ENCODE peak calls at places on chromosomes 3 and 15, in seven cellular contexts. I, M, J, P, O, Q and N are unnamed samples.

GRCh38 chr3:16864610-16865313 is 20.0 kb upstream of the PLCL2 start:
- DNase-seq in I (no peak), M (no peak), J (peak; percentile 88), P (peak; percentile 75), O (no peak), Q (peak; percentile 89), N (no peak)

GRCh38 chr3:152258448-152259302 is 10.1 kb upstream of the MBNL1 start:
- DNase-seq in I (peak; percentile 30), M (peak; percentile 27), J (peak; percentile 88), P (peak; percentile 98), O (no peak), Q (peak; percentile 97), N (no peak)

GRCh38 chr15:38758001-38758400 is 193.4 kb upstream of the RASGRP1 start:
- DNase-seq in I (no peak), M (no peak), J (peak; percentile 87), P (peak; percentile 81), O (no peak), Q (peak; percentile 48), N (no peak)

GRCh38 chr15:88546248-88547129 is at the start of gene DET1:
- DNase-seq in I (peak; percentile 95), M (peak; percentile 97), J (peak; percentile 95), P (peak; percentile 96), O (peak; percentile 93), Q (peak; percentile 93), N (peak; percentile 98)

GRCh38 chr15:92869977-92870644 is 30.0 kb upstream of the CHD2 start:
- DNase-seq in I (no peak), M (no peak), J (no peak), P (peak; percentile 38), O (no peak), Q (peak; percentile 42), N (no peak)

GRCh38 chr15:101011582-101011981 is 92.4 kb downstream of the LRRK1 start:
- DNase-seq in I (no peak), M (no peak), J (peak; percentile 31), P (peak; percentile 19), O (peak; percentile 41), Q (no peak), N (no peak)

GRCh38 chr15:62809106-62809967 is 233.2 kb upstream of the TPM1 start:
- DNase-seq in I (no peak), M (no peak), J (no peak), P (peak; percentile 70), O (peak; percentile 18), Q (no peak), N (no peak)

GRCh38 chr3:159593927-159594605 is 394.6 kb upstream of the IL12A start:
- DNase-seq in I (no peak), M (no peak), J (peak; percentile 89), P (no peak), O (peak; percentile 23), Q (no peak), N (no peak)

GRCh38 chr3:189282189-189282588 is 110.4 kb downstream of the TPRG1 start:
- DNase-seq in I (no peak), M (no peak), J (no peak), P (no peak), O (no peak), Q (no peak), N (no peak)

GRCh38 chr3:149512073-149512782 is 37.7 kb downstream of the TM4SF4 start:
- DNase-seq in I (peak; percentile 58), M (peak; percentile 41), J (peak; percentile 77), P (peak; percentile 52), O (peak; percentile 85), Q (peak; percentile 84), N (no peak)

GRCh38 chr3:11680509-11680908 is 36.8 kb upstream of the VGLL4 start:
- DNase-seq in I (no peak), M (no peak), J (no peak), P (no peak), O (no peak), Q (no peak), N (no peak)

GRCh38 chr15:26773485-26773877 is 615 bp upstream of the GABRB3 start:
- DNase-seq in I (no peak), M (no peak), J (no peak), P (no peak), O (peak; percentile 52), Q (no peak), N (no peak)

GRCh38 chr15:69973102-69973714 is 124.5 kb downstream of the TLE3 start:
- DNase-seq in I (no peak), M (no peak), J (no peak), P (peak; percentile 52), O (peak; percentile 54), Q (peak; percentile 85), N (no peak)

GRCh38 chr15:71323604-71324003 is 208.3 kb downstream of the THSD4 start:
- DNase-seq in I (no peak), M (no peak), J (no peak), P (no peak), O (no peak), Q (no peak), N (no peak)

GRCh38 chr3:197154-197855 is 742 bp downstream of the CHL1 start:
- DNase-seq in I (no peak), M (peak; percentile 25), J (no peak), P (no peak), O (peak; percentile 62), Q (no peak), N (no peak)

GRCh38 chr15:88288661-88289060 is 32.1 kb upstream of the NTRK3 start:
- DNase-seq in I (no peak), M (no peak), J (no peak), P (no peak), O (no peak), Q (no peak), N (no peak)

GRCh38 chr15:77019476-77020331 is 24.8 kb downstream of the PSTPIP1 start:
- DNase-seq in I (no peak), M (no peak), J (no peak), P (peak; percentile 46), O (no peak), Q (no peak), N (no peak)

GRCh38 chr15:31300208-31300661 is 26.4 kb upstream of the KLF13 start:
- DNase-seq in I (no peak), M (no peak), J (no peak), P (no peak), O (no peak), Q (no peak), N (peak; percentile 53)

GRCh38 chr3:150324825-150325224 is 83.3 kb upstream of the TSC22D2 start:
- DNase-seq in I (no peak), M (no peak), J (no peak), P (peak; percentile 31), O (no peak), Q (no peak), N (no peak)

DNA sequence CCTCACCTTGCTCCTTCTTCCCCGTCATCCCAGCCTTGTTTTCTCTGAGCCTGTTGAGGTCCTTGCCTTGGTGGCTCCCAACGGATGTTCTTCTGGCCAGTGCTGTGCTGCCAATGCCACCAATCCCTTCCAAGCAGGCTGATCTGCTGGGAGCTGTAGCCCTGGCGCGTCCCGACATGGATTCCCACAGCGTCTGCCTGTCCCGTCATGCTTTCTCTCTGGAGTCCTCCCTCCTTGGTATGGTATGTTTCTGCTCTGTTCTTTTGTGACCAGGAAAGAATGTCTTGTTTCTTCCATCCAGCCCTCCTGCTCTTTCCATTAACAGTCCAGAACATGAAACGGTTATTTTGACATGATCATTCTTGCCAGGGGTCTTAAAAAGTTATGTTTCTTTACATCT is 10.0 kb downstream of the LIMD1 start:
- DNase-seq in I (no peak), M (no peak), J (no peak), P (no peak), O (no peak), Q (no peak), N (no peak)
- H3K4me1 ChIP-seq in I (peaks cover 4% of the 10 kb centered on the region), M (peaks cover 4% of the 10 kb centered on the region), J (peaks cover 8% of the 10 kb centered on the region), P (peaks cover 25% of the 10 kb centered on the region), O (no peaks in the 10 kb centered on the region), Q (peaks cover 40% of the 10 kb centered on the region), N (peaks cover 90% of the 10 kb centered on the region)

DNA sequence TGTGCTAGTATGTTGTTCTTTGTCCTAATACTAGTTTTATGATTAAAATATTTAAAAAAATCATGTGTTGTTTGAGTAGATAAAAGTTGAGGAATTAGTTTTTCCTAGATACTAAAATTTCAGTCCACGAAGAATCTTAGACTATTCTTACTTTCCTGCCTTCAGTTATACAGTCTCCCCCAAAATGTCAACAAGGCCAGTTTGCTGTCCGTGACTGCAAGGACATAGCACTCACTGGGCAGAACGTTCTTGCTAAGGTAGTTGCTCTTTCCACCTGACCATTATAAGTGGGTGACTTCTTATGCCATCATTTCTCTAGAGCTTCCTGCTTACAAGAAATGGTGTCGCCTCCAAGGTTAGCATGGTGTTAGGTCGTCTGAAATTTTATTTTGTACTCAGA is 32.8 kb downstream of the KAT2B start:
- DNase-seq in I (no peak), M (no peak), J (no peak), P (no peak), O (no peak), Q (no peak), N (no peak)
- H3K4me1 ChIP-seq in I (no peaks in the 10 kb centered on the region), M (no peaks in the 10 kb centered on the region), J (no peaks in the 10 kb centered on the region), P (no peaks in the 10 kb centered on the region), O (peaks cover 59% of the 10 kb centered on the region), Q (peaks cover 15% of the 10 kb centered on the region), N (peaks cover 22% of the 10 kb centered on the region)

GRCh38 chr3:126285369-126285768 is 71.8 kb downstream of the KLF15 start:
- DNase-seq in I (no peak), M (no peak), J (no peak), P (no peak), O (no peak), Q (no peak), N (peak; percentile 53)

GRCh38 chr3:126287536-126288181 is 69.5 kb downstream of the KLF15 start:
- DNase-seq in I (peak; percentile 64), M (no peak), J (peak; percentile 46), P (peak; percentile 59), O (peak; percentile 89), Q (no peak), N (peak; percentile 92)

GRCh38 chr3:126290325-126290724 is 66.9 kb downstream of the KLF15 start:
- DNase-seq in I (no peak), M (no peak), J (no peak), P (no peak), O (no peak), Q (no peak), N (no peak)

GRCh38 chr3:126287171-126287535 is 70.1 kb downstream of the KLF15 start:
- DNase-seq in I (no peak), M (no peak), J (no peak), P (no peak), O (no peak), Q (no peak), N (no peak)

GRCh38 chr3:126288314-126288713 is 68.9 kb downstream of the KLF15 start:
- DNase-seq in I (no peak), M (no peak), J (no peak), P (no peak), O (peak; percentile 70), Q (no peak), N (peak; percentile 89)
- H3K4me1 ChIP-seq in I (no peaks in the 10 kb centered on the region), M (no peaks in the 10 kb centered on the region), J (peaks cover 26% of the 10 kb centered on the region), P (peaks cover 7% of the 10 kb centered on the region), O (peaks cover 33% of the 10 kb centered on the region), Q (no peaks in the 10 kb centered on the region), N (peaks cover 11% of the 10 kb centered on the region)

GRCh38 chr3:181770296-181770695 is 58.6 kb downstream of the SOX2 start:
- DNase-seq in I (no peak), M (no peak), J (no peak), P (no peak), O (no peak), Q (no peak), N (no peak)

GRCh38 chr3:181761906-181762305 is 50.2 kb downstream of the SOX2 start:
- DNase-seq in I (no peak), M (no peak), J (no peak), P (no peak), O (no peak), Q (no peak), N (no peak)

DNA sequence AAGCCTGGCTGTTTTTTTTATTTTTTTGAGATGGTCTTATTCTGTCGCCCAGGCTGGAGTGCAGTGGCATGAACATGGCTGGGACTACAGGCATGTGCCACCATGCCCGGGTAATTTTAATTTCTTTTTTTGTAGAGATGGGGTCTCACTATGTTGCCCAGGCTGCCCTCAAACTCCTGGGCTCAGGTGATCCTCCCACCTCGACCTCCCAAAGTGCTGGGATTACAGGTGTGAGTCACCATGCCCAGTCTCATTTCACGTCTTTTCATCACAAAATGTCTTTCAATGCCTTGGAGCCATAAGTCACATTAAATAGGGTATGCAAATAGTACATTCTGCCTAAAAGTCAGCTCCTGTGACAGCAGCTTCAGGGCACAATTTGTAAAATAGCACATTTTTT is 52.8 kb downstream of the SOX2 start:
- DNase-seq in I (no peak), M (no peak), J (no peak), P (no peak), O (no peak), Q (no peak), N (no peak)
- H3K4me1 ChIP-seq in I (no peaks in the 10 kb centered on the region), M (no peaks in the 10 kb centered on the region), J (no peaks in the 10 kb centered on the region), P (no peaks in the 10 kb centered on the region), O (peaks cover 17% of the 10 kb centered on the region), Q (no peaks in the 10 kb centered on the region), N (no peaks in the 10 kb centered on the region)